ENCODE peak calls at places on chromosomes 3 and 15, in six cellular contexts. C is transverse colon, T is A549, P is cardiac muscle cell, X is uterus, J is sigmoid colon. H is an unnamed sample.

GRCh38 chr3:36814071-36814717 is 49.8 kb upstream of the DCLK3 start:
- DNase-seq in C (no peak), T (no peak), P (peak; percentile 85), X (no peak), J (no peak), H (peak; percentile 81)

GRCh38 chr15:44788748-44789147 is 52.4 kb downstream of the TRIM69 start:
- DNase-seq in C (no peak), T (no peak), P (no peak), X (no peak), J (no peak), H (no peak)

GRCh38 chr3:60594025-60594424 is 657.2 kb downstream of the FHIT start:
- DNase-seq in C (peak; percentile 35), T (no peak), P (peak; percentile 31), X (peak; percentile 67), J (peak; percentile 91), H (no peak)

GRCh38 chr15:101128696-101129095 is 123.2 kb downstream of the CHSY1 start:
- DNase-seq in C (no peak), T (no peak), P (no peak), X (no peak), J (no peak), H (no peak)

GRCh38 chr15:91307561-91307960 is 207.5 kb downstream of the SV2B start:
- DNase-seq in C (no peak), T (no peak), P (no peak), X (no peak), J (no peak), H (no peak)

GRCh38 chr3:56917740-56918568 is 116.2 kb upstream of the ARHGEF3 start:
- DNase-seq in C (peak; percentile 39), T (no peak), P (no peak), X (no peak), J (no peak), H (no peak)

GRCh38 chr3:167811071-167811470 is 75.5 kb downstream of the SERPINI1 start:
- DNase-seq in C (no peak), T (no peak), P (no peak), X (no peak), J (no peak), H (no peak)

GRCh38 chr3:33885496-33885895 is 87.1 kb downstream of the PDCD6IP start:
- DNase-seq in C (no peak), T (no peak), P (no peak), X (no peak), J (no peak), H (no peak)

GRCh38 chr15:58434334-58434888 is 2.6 kb downstream of the LIPC start:
- DNase-seq in C (no peak), T (no peak), P (peak; percentile 53), X (no peak), J (no peak), H (no peak)

GRCh38 chr15:40511472-40512133 is 40.8 kb downstream of the CHST14 start:
- DNase-seq in C (peak; percentile 84), T (peak; percentile 18), P (peak; percentile 63), X (peak; percentile 60), J (peak; percentile 81), H (peak; percentile 4)

GRCh38 chr3:119418641-119419040 is 44.8 kb downstream of the TMEM39A start:
- DNase-seq in C (no peak), T (no peak), P (peak; percentile 44), X (no peak), J (no peak), H (no peak)

GRCh38 chr15:37099321-37100108 is 834 bp downstream of the MEIS2 start:
- DNase-seq in C (no peak), T (peak; percentile 35), P (no peak), X (peak; percentile 66), J (peak; percentile 81), H (no peak)

GRCh38 chr15:75033809-75034208 is 10.4 kb downstream of the PPCDC start:
- DNase-seq in C (no peak), T (no peak), P (no peak), X (no peak), J (no peak), H (no peak)

GRCh38 chr15:63811942-63812341 is 21.8 kb downstream of the HERC1 start:
- DNase-seq in C (no peak), T (no peak), P (no peak), X (no peak), J (no peak), H (no peak)

GRCh38 chr3:49370585-49371290 is 12.6 kb upstream of the GPX1 start:
- DNase-seq in C (no peak), T (no peak), P (no peak), X (no peak), J (no peak), H (no peak)

DNA sequence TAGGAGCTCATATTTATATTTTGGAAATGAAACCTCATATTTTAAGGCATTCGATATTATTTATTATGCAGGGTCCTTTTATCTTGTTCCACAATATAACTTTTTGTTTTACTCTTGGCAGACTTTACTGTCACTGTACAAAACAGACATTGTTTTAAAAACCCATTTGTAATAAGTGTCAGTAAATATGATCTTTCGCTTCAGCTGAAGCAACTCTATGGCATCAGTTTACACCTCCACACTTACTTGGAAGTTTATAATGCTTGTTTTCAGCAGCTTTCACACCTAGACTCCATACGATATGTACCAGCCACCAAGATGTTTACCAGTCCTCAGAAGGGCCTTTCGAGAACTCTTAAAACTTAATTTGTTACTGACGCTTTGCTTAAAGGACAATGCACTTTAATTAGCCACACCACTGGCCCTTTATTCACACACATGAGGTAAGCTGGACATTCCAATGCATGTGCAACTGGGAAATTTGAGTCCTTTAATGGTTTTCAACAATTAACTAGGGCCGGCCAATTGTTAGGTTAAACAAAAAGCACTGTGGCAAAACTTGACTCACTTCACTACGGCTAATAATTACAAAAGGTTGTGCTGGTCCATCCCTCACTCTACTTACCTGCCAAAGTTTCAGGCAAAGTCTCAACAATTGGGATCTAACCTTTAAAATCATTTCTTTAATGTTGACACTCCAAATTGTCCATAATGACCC is 16.7 kb downstream of the WWTR1 start:
- DNase-seq in C (no peak), T (no peak), P (no peak), X (no peak), J (no peak), H (no peak)
- H3K27ac ChIP-seq in C (peak overlapping the region; percentile 7), T (peak overlapping the region; percentile 16), P (peak overlapping the region; percentile 16), X (peak overlapping the region; percentile 42), J (peak overlapping the region; percentile 65), H (peak overlapping the region; percentile 53)

GRCh38 chr3:362939-363338 is 166.4 kb downstream of the CHL1 start:
- DNase-seq in C (no peak), T (no peak), P (no peak), X (no peak), J (no peak), H (no peak)

GRCh38 chr3:364287-364686 is 167.7 kb downstream of the CHL1 start:
- DNase-seq in C (no peak), T (no peak), P (no peak), X (no peak), J (no peak), H (no peak)

GRCh38 chr3:359672-360071 is 163.1 kb downstream of the CHL1 start:
- DNase-seq in C (no peak), T (no peak), P (no peak), X (no peak), J (no peak), H (no peak)

GRCh38 chr3:365268-365667 is 168.7 kb downstream of the CHL1 start:
- DNase-seq in C (no peak), T (peak; percentile 6), P (no peak), X (no peak), J (no peak), H (no peak)
- H3K27ac ChIP-seq in C (no peak overlapping the region), T (no peak overlapping the region), P (no peak overlapping the region), X (no peak overlapping the region), J (no peak overlapping the region), H (no peak overlapping the region)

GRCh38 chr3:128584412-128585020 is 66.1 kb downstream of the RPN1 start:
- DNase-seq in C (peak; percentile 61), T (peak; percentile 74), P (peak; percentile 71), X (peak; percentile 66), J (peak; percentile 70), H (peak; percentile 75)
- H3K27ac ChIP-seq in C (no peak overlapping the region), T (peak overlapping the region; percentile 76), P (no peak overlapping the region), X (no peak overlapping the region), J (no peak overlapping the region), H (no peak overlapping the region)

DNA sequence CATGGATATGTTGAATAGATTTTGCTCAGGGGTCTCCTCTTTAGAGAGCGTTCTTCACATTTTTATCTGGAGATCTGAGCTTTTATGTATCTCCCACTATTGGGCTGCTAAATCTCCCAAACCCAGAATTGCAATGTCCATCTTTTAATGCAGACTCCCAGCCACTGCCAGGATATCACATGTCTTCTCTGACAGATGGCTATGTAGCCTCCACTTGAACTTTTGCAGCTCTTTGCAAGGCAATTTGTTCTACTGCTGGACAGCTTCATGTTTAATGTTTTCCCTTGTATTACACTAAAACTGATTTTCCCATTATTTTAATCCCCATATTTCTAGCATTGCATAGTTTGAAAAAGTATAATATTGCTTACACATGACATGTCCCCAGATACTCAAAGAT is 177.2 kb downstream of the LPP start:
- DNase-seq in C (no peak), T (no peak), P (no peak), X (no peak), J (no peak), H (no peak)
- H3K27ac ChIP-seq in C (no peak overlapping the region), T (no peak overlapping the region), P (no peak overlapping the region), X (peak overlapping the region; percentile 1), J (no peak overlapping the region), H (no peak overlapping the region)

DNA sequence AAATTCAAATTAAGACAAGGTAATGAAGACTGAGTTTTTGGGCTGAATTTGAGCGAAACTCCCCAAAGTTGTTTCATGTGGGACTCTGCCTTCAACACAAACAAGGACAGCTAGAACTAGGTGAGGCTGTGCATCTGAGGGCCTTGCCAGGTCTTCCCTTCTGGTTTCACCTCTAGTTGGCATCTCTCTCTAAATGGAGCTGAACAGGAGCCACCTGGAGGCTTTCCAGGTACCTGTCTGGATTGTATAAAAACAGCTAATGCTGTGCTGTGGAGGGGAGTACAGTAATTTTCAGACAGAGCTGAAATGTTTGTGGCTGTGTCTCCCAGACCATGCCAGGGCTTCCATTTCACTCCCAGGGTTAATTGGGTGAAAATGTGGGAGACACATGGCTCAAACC is 27.1 kb downstream of the TRIM71 start:
- DNase-seq in C (no peak), T (no peak), P (no peak), X (no peak), J (no peak), H (no peak)
- H3K27ac ChIP-seq in C (no peak overlapping the region), T (no peak overlapping the region), P (no peak overlapping the region), X (no peak overlapping the region), J (no peak overlapping the region), H (no peak overlapping the region)

H was measured in caudate nucleus.